ENCODE peak calls at places on chromosomes 16 and 17, in five cellular contexts. One of them, this sample, is unnamed. For H3K4me1 and H3K27me3, the result is how much of the 10 kb centered on the place peaks cover.

GRCh38 chr16:30186782-30187555 is 3.6 kb downstream of the CORO1A start:
- DNase-seq in neuronal stem cell: no peak
- DNase-seq in ovary: peak
- DNase-seq in SJCRH30: peak
- DNase-seq in PC-3: peak
- DNase-seq in this sample: peak

GRCh38 chr16:4882633-4883285 is 35.5 kb downstream of the UBN1 start:
- DNase-seq in neuronal stem cell: no peak
- DNase-seq in ovary: no peak
- DNase-seq in SJCRH30: no peak
- DNase-seq in PC-3: peak
- DNase-seq in this sample: no peak

GRCh38 chr17:81733507-81734404 is 21.7 kb downstream of the SLC25A10 start:
- DNase-seq in neuronal stem cell: peak
- DNase-seq in ovary: peak
- DNase-seq in SJCRH30: peak
- DNase-seq in PC-3: peak
- DNase-seq in this sample: peak

GRCh38 chr17:69452664-69453260 is 38.3 kb downstream of the MAP2K6 start:
- DNase-seq in neuronal stem cell: no peak
- DNase-seq in ovary: no peak
- DNase-seq in SJCRH30: no peak
- DNase-seq in PC-3: no peak
- DNase-seq in this sample: no peak

GRCh38 chr17:57243171-57243622 is 13.1 kb upstream of the MSI2 start:
- DNase-seq in neuronal stem cell: peak
- DNase-seq in ovary: peak
- DNase-seq in SJCRH30: peak
- DNase-seq in PC-3: peak
- DNase-seq in this sample: peak

GRCh38 chr16:11302977-11303376 is 21.8 kb upstream of the PRM1 start:
- DNase-seq in neuronal stem cell: no peak
- DNase-seq in ovary: no peak
- DNase-seq in SJCRH30: no peak
- DNase-seq in PC-3: no peak
- DNase-seq in this sample: no peak

GRCh38 chr16:4511441-4512082 is 27.0 kb downstream of the CDIP1 start:
- DNase-seq in neuronal stem cell: peak
- DNase-seq in ovary: peak
- DNase-seq in SJCRH30: peak
- DNase-seq in PC-3: peak
- DNase-seq in this sample: no peak

GRCh38 chr17:45231481-45232116 is 9.9 kb downstream of the FMNL1 start:
- DNase-seq in neuronal stem cell: no peak
- DNase-seq in ovary: no peak
- DNase-seq in SJCRH30: peak
- DNase-seq in PC-3: peak
- DNase-seq in this sample: no peak

GRCh38 chr17:1626333-1626732 is 2.3 kb downstream of the SLC43A2 start:
- DNase-seq in neuronal stem cell: no peak
- DNase-seq in ovary: no peak
- DNase-seq in SJCRH30: no peak
- DNase-seq in PC-3: no peak
- DNase-seq in this sample: no peak

GRCh38 chr16:89437251-89437987 is 52.9 kb downstream of the ANKRD11 start:
- DNase-seq in neuronal stem cell: no peak
- DNase-seq in ovary: no peak
- DNase-seq in SJCRH30: no peak
- DNase-seq in PC-3: no peak
- DNase-seq in this sample: no peak

GRCh38 chr17:38761612-38762011 is 9.1 kb downstream of the PSMB3 start:
- DNase-seq in neuronal stem cell: no peak
- DNase-seq in ovary: no peak
- DNase-seq in SJCRH30: peak
- DNase-seq in PC-3: peak
- DNase-seq in this sample: no peak

GRCh38 chr16:79127768-79128167 is 472.8 kb downstream of the MAF start:
- DNase-seq in neuronal stem cell: no peak
- DNase-seq in ovary: no peak
- DNase-seq in SJCRH30: no peak
- DNase-seq in PC-3: no peak
- DNase-seq in this sample: no peak

GRCh38 chr16:30677931-30678585 is 19.8 kb downstream of the FBRS start:
- DNase-seq in neuronal stem cell: no peak
- DNase-seq in ovary: no peak
- DNase-seq in SJCRH30: no peak
- DNase-seq in PC-3: no peak
- DNase-seq in this sample: no peak

GRCh38 chr17:68461589-68461988 is 4.3 kb upstream of the WIPI1 start:
- DNase-seq in neuronal stem cell: no peak
- DNase-seq in ovary: no peak
- DNase-seq in SJCRH30: peak
- DNase-seq in PC-3: no peak
- DNase-seq in this sample: no peak

GRCh38 chr17:60525347-60525623 is 757 bp downstream of the APPBP2 start:
- DNase-seq in neuronal stem cell: no peak
- DNase-seq in ovary: no peak
- DNase-seq in SJCRH30: peak
- DNase-seq in PC-3: peak
- DNase-seq in this sample: no peak

GRCh38 chr17:76709077-76709950 is 1.5 kb downstream of the MXRA7 start:
- DNase-seq in neuronal stem cell: peak
- DNase-seq in ovary: peak
- DNase-seq in SJCRH30: peak
- DNase-seq in PC-3: peak
- DNase-seq in this sample: no peak

GRCh38 chr17:80671823-80672105 is 127.1 kb downstream of the RPTOR start:
- DNase-seq in neuronal stem cell: no peak
- DNase-seq in ovary: no peak
- DNase-seq in SJCRH30: no peak
- DNase-seq in PC-3: no peak
- DNase-seq in this sample: no peak

GRCh38 chr16:87729266-87729954 is 36.4 kb downstream of the KLHDC4 start:
- DNase-seq in neuronal stem cell: no peak
- DNase-seq in ovary: no peak
- DNase-seq in SJCRH30: no peak
- DNase-seq in PC-3: no peak
- DNase-seq in this sample: no peak

GRCh38 chr17:75087558-75088453 is at the start of gene SLC16A5:
- DNase-seq in neuronal stem cell: peak
- DNase-seq in ovary: peak
- DNase-seq in SJCRH30: no peak
- DNase-seq in PC-3: no peak
- DNase-seq in this sample: peak

GRCh38 chr16:81431554-81432353 is 12.9 kb upstream of the CMIP start:
- DNase-seq in neuronal stem cell: no peak
- DNase-seq in ovary: no peak
- DNase-seq in SJCRH30: no peak
- DNase-seq in PC-3: peak
- DNase-seq in this sample: no peak

GRCh38 chr17:43171761-43172487 is 910 bp downstream of the NBR1 start:
- DNase-seq in neuronal stem cell: no peak
- DNase-seq in ovary: peak
- DNase-seq in SJCRH30: peak
- DNase-seq in PC-3: peak
- DNase-seq in this sample: peak

GRCh38 chr16:51524070-51524469 is 373.0 kb upstream of the SALL1 start:
- DNase-seq in neuronal stem cell: no peak
- DNase-seq in ovary: no peak
- DNase-seq in SJCRH30: no peak
- DNase-seq in PC-3: no peak
- DNase-seq in this sample: no peak

GRCh38 chr16:51526622-51527021 is 375.6 kb upstream of the SALL1 start:
- DNase-seq in neuronal stem cell: no peak
- DNase-seq in ovary: no peak
- DNase-seq in SJCRH30: no peak
- DNase-seq in PC-3: no peak
- DNase-seq in this sample: no peak

GRCh38 chr16:51522902-51523301 is 371.8 kb upstream of the SALL1 start:
- DNase-seq in neuronal stem cell: no peak
- DNase-seq in ovary: no peak
- DNase-seq in SJCRH30: no peak
- DNase-seq in PC-3: no peak
- DNase-seq in this sample: no peak

GRCh38 chr16:51523400-51523799 is 372.3 kb upstream of the SALL1 start:
- DNase-seq in neuronal stem cell: no peak
- DNase-seq in ovary: no peak
- DNase-seq in SJCRH30: no peak
- DNase-seq in PC-3: no peak
- DNase-seq in this sample: no peak

DNA sequence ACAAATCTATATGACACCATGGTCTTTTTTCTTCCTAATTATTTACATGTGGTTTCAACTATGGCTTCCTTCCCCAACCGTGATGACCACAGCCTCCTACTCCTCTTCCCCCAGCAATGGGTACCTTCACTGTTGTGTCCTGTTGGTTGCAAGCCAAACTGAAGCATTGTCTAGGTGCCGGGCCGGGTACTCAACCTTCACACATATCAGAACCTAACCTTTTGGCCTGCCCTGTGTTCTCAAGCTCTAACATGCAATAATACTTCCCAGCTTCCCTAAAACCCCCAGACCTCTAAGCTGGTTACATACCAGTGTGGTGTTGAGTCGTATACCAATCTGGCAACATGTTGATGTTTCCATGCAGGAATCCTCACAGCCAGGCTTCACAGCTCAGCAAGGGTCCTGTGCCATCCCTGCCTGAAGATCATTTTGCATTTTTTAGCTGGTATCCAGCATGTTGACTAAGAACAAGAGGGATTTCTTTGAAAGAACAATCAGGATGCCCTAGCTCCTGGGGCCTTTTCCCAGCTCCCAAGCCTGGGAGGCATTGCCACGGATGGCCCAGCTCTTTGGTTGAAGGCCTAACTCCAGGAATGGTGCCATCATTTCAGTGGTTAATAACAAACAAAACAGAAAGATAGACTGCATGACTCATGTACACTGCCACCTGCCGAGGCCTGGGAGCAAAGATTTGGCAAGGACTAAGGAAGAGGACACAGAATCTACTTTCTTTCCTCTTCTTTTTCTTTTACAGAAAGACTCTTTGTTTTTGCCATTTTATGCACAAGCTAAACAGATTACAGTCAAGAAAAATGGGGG is 373.7 kb upstream of the SALL1 start:
- DNase-seq in neuronal stem cell: no peak
- DNase-seq in ovary: peak
- DNase-seq in SJCRH30: no peak
- DNase-seq in PC-3: no peak
- DNase-seq in this sample: no peak
- H3K27ac ChIP-seq in neuronal stem cell: no peak
- H3K27ac ChIP-seq in ovary: no peak
- H3K27ac ChIP-seq in SJCRH30: no peak
- H3K27ac ChIP-seq in PC-3: no peak
- H3K27ac ChIP-seq in this sample: no peak

DNA sequence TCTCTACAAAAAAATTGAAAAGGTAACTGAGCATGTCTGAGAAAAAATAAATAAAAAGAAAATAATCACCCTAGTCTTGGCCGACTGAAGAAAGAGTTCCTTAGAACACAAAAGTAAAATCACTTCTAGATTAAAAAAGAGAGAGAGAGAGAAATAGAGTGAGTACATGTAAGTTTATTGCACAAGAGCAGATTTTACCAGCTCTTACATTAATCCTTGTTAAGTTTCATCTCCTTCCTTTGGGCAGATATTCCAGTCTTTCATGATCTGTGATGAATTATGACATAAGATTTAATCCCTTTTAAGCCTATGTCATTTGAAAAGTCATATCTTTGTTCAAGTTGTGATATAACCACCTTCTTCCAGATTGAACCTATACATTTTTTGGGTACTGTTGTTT is 54.8 kb downstream of the NFAT5 start:
- DNase-seq in neuronal stem cell: no peak
- DNase-seq in ovary: no peak
- DNase-seq in SJCRH30: no peak
- DNase-seq in PC-3: no peak
- DNase-seq in this sample: no peak
- H3K4me1 ChIP-seq in neuronal stem cell: under half
- H3K4me1 ChIP-seq in ovary: under half
- H3K4me1 ChIP-seq in SJCRH30: under half
- H3K4me1 ChIP-seq in PC-3: under half
- H3K4me1 ChIP-seq in this sample: under half

GRCh38 chr17:37745801-37746426 is 1.1 kb upstream of the HNF1B start:
- DNase-seq in neuronal stem cell: no peak
- DNase-seq in ovary: no peak
- DNase-seq in SJCRH30: no peak
- DNase-seq in PC-3: no peak
- DNase-seq in this sample: no peak

GRCh38 chr17:37744633-37744927 is 279 bp downstream of the HNF1B start:
- DNase-seq in neuronal stem cell: no peak
- DNase-seq in ovary: no peak
- DNase-seq in SJCRH30: no peak
- DNase-seq in PC-3: no peak
- DNase-seq in this sample: no peak

GRCh38 chr17:37743875-37744632 is 805 bp downstream of the HNF1B start:
- DNase-seq in neuronal stem cell: peak
- DNase-seq in ovary: no peak
- DNase-seq in SJCRH30: no peak
- DNase-seq in PC-3: peak
- DNase-seq in this sample: no peak

GRCh38 chr17:37746617-37747016 is 1.8 kb upstream of the HNF1B start:
- DNase-seq in neuronal stem cell: no peak
- DNase-seq in ovary: no peak
- DNase-seq in SJCRH30: no peak
- DNase-seq in PC-3: no peak
- DNase-seq in this sample: no peak

GRCh38 chr17:37744961-37745800 is at the start of gene HNF1B:
- DNase-seq in neuronal stem cell: no peak
- DNase-seq in ovary: no peak
- DNase-seq in SJCRH30: no peak
- DNase-seq in PC-3: peak
- DNase-seq in this sample: no peak
- H3K27me3 ChIP-seq in neuronal stem cell: under half
- H3K27me3 ChIP-seq in ovary: under half
- H3K27me3 ChIP-seq in SJCRH30: under half
- H3K27me3 ChIP-seq in PC-3: half or more
- H3K27me3 ChIP-seq in this sample: under half

DNA sequence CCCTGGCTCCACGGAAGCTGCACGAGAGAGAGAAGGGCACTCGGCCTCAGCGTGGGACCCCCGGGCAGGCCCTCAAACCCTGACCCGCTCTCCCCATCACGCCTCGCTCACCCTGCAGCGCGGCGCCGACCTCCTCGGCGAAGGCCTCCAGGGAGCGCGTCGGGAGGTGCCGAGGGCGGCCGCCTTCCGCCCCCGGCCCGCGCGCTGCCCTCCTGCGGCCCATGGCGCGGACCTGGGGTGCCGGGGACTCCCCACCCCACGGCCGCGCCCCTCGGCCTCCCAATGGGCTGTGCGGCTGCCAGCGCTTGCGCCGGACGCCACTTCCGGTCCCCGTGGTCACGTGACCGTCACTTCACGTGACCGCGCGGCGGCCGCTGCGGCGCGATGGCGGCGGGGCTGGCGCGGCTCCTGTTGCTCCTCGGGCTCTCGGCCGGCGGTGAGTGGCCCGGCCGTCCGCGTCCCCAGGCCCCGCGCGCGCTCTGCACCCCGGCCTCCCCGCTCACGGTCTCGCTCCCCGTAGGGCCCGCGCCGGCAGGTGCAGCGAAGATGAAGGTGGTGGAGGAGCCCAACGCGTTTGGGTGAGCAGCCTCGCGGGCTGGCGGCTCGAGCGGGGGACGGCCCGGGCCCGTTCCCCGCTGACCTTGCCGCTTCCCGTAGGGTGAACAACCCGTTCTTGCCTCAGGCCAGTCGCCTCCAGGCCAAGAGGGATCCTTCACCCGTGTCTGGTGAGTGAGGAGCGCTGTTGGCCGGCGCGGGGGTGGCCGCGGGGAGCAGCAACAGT is at the start of the genes GNPTG and TSR3:
- DNase-seq in neuronal stem cell: peak
- DNase-seq in ovary: peak
- DNase-seq in SJCRH30: peak
- DNase-seq in PC-3: peak
- DNase-seq in this sample: peak
- H3K27ac ChIP-seq in neuronal stem cell: no peak
- H3K27ac ChIP-seq in ovary: no peak
- H3K27ac ChIP-seq in SJCRH30: no peak
- H3K27ac ChIP-seq in PC-3: no peak
- H3K27ac ChIP-seq in this sample: peak